ENCODE peak calls at places on chromosome 5, in nine cellular contexts. J is nephron progenitor cell, F is A172, D is neural crest cell, K is hepatic stellate cell, P is NCI-H82, T is left cardiac atrium, N is fibroblast of the conjunctiva, L is GM12878. H is an unnamed sample.

GRCh38 chr5:173308226-173308625 is 20.0 kb downstream of the STC2 start:
- DNase-seq in J (no peak), F (no peak), D (no peak), K (no peak), P (no peak), T (no peak), N (no peak), L (no peak), H (no peak)

GRCh38 chr5:30099634-30100033 is 1093.9 kb upstream of the CDH6 start:
- DNase-seq in J (no peak), F (peak), D (no peak), K (no peak), P (no peak), T (no peak), N (peak), L (no peak), H (no peak)

GRCh38 chr5:56814361-56814962 is 887 bp upstream of the MAP3K1 start:
- DNase-seq in J (peak), F (no peak), D (no peak), K (peak), P (peak), T (peak), N (no peak), L (no peak), H (no peak)

GRCh38 chr5:150077996-150078801 is 8.2 kb downstream of the CSF1R start:
- DNase-seq in J (no peak), F (no peak), D (no peak), K (no peak), P (no peak), T (no peak), N (no peak), L (no peak), H (peak)

GRCh38 chr5:170597109-170597741 is 93.4 kb downstream of the KCNIP1 start:
- DNase-seq in J (no peak), F (peak), D (no peak), K (peak), P (no peak), T (no peak), N (peak), L (no peak), H (no peak)

GRCh38 chr5:125489146-125489545 is 742.7 kb upstream of the ZNF608 start:
- DNase-seq in J (no peak), F (no peak), D (no peak), K (no peak), P (peak), T (no peak), N (no peak), L (no peak), H (no peak)

GRCh38 chr5:134003957-134004625 is 684 bp downstream of the VDAC1 start:
- DNase-seq in J (peak), F (no peak), D (peak), K (peak), P (no peak), T (peak), N (no peak), L (no peak), H (peak)

GRCh38 chr5:168477060-168477459 is 9.2 kb upstream of the RARS1 start:
- DNase-seq in J (no peak), F (peak), D (no peak), K (peak), P (no peak), T (no peak), N (no peak), L (no peak), H (no peak)

GRCh38 chr5:131747180-131748105 is 49.4 kb downstream of the FNIP1 start:
- DNase-seq in J (no peak), F (peak), D (no peak), K (no peak), P (no peak), T (no peak), N (no peak), L (no peak), H (no peak)

GRCh38 chr5:69238760-69239251 is 4.1 kb downstream of the CDK7 start:
- DNase-seq in J (no peak), F (peak), D (no peak), K (peak), P (no peak), T (no peak), N (peak), L (no peak), H (no peak)

GRCh38 chr5:10585120-10585915 is 21.4 kb downstream of the ANKRD33B start:
- DNase-seq in J (no peak), F (no peak), D (no peak), K (no peak), P (no peak), T (no peak), N (no peak), L (no peak), H (peak)

GRCh38 chr5:173907686-173908371 is 19.7 kb downstream of the CPEB4 start:
- DNase-seq in J (no peak), F (no peak), D (no peak), K (no peak), P (no peak), T (no peak), N (no peak), L (no peak), H (no peak)

GRCh38 chr5:27906481-27906880 is 868.1 kb upstream of the CDH9 start:
- DNase-seq in J (no peak), F (no peak), D (no peak), K (no peak), P (no peak), T (no peak), N (no peak), L (no peak), H (no peak)

GRCh38 chr5:149280124-149280523 is 8.5 kb downstream of the AFAP1L1 start:
- DNase-seq in J (no peak), F (no peak), D (no peak), K (no peak), P (no peak), T (no peak), N (no peak), L (no peak), H (no peak)

GRCh38 chr5:28648108-28648507 is 1609.7 kb upstream of the CDH9 start:
- DNase-seq in J (no peak), F (peak), D (no peak), K (no peak), P (peak), T (no peak), N (peak), L (no peak), H (no peak)

GRCh38 chr5:150464554-150465012 is 15.0 kb upstream of the RPS14 start:
- DNase-seq in J (no peak), F (no peak), D (no peak), K (no peak), P (no peak), T (peak), N (no peak), L (no peak), H (no peak)

GRCh38 chr5:102638316-102638715 is 116.8 kb upstream of the PAM start:
- DNase-seq in J (no peak), F (no peak), D (no peak), K (no peak), P (no peak), T (no peak), N (no peak), L (no peak), H (no peak)

GRCh38 chr5:76363385-76364261 is 39.5 kb upstream of the IQGAP2 start:
- DNase-seq in J (no peak), F (no peak), D (no peak), K (no peak), P (peak), T (no peak), N (no peak), L (no peak), H (no peak)

GRCh38 chr5:150514708-150515211 is 6.8 kb downstream of the NDST1 start:
- DNase-seq in J (no peak), F (peak), D (no peak), K (peak), P (no peak), T (no peak), N (no peak), L (no peak), H (no peak)

GRCh38 chr5:149126898-149127297 is 14.4 kb upstream of the ABLIM3 start:
- DNase-seq in J (no peak), F (no peak), D (no peak), K (no peak), P (no peak), T (no peak), N (no peak), L (no peak), H (no peak)

GRCh38 chr5:150532161-150532560 is 24.2 kb downstream of the NDST1 start:
- DNase-seq in J (no peak), F (no peak), D (no peak), K (no peak), P (no peak), T (no peak), N (no peak), L (no peak), H (no peak)

GRCh38 chr5:33272288-33272687 is 168.5 kb upstream of the TARS1 start:
- DNase-seq in J (no peak), F (peak), D (no peak), K (peak), P (no peak), T (no peak), N (peak), L (no peak), H (no peak)

GRCh38 chr5:181181650-181182565 is 23.1 kb downstream of the TRIM7 start:
- DNase-seq in J (peak), F (peak), D (peak), K (no peak), P (no peak), T (peak), N (peak), L (no peak), H (peak)

GRCh38 chr5:56610093-56610698 is 205.2 kb upstream of the MAP3K1 start:
- DNase-seq in J (no peak), F (no peak), D (no peak), K (no peak), P (no peak), T (no peak), N (no peak), L (no peak), H (no peak)

GRCh38 chr5:78509884-78510769 is 138.4 kb downstream of the LHFPL2 start:
- DNase-seq in J (peak), F (no peak), D (peak), K (no peak), P (no peak), T (peak), N (no peak), L (no peak), H (no peak)

GRCh38 chr5:140018096-140018481 is 25.0 kb downstream of the NRG2 start:
- DNase-seq in J (no peak), F (no peak), D (no peak), K (no peak), P (no peak), T (no peak), N (no peak), L (no peak), H (no peak)

GRCh38 chr5:149883550-149883949 is 61.0 kb downstream of the PDE6A start:
- DNase-seq in J (no peak), F (no peak), D (no peak), K (no peak), P (no peak), T (no peak), N (no peak), L (no peak), H (no peak)

GRCh38 chr5:113022661-113023060 is 46.1 kb downstream of the DCP2 start:
- DNase-seq in J (no peak), F (peak), D (no peak), K (no peak), P (no peak), T (no peak), N (no peak), L (peak), H (no peak)

GRCh38 chr5:124365491-124365890 is 380.9 kb downstream of the ZNF608 start:
- DNase-seq in J (peak), F (no peak), D (no peak), K (no peak), P (peak), T (no peak), N (no peak), L (no peak), H (peak)

GRCh38 chr5:167296056-167296455 is 995.4 kb upstream of the WWC1 start:
- DNase-seq in J (no peak), F (peak), D (no peak), K (no peak), P (no peak), T (no peak), N (no peak), L (no peak), H (no peak)

GRCh38 chr5:71957431-71957934 is 149.8 kb upstream of the MAP1B start:
- DNase-seq in J (no peak), F (no peak), D (no peak), K (no peak), P (no peak), T (no peak), N (no peak), L (no peak), H (no peak)

GRCh38 chr5:514673-515072 is 9.6 kb downstream of the SLC9A3 start:
- DNase-seq in J (no peak), F (no peak), D (no peak), K (no peak), P (no peak), T (no peak), N (no peak), L (no peak), H (no peak)

GRCh38 chr5:132470596-132470995 is 20.0 kb downstream of the IRF1 start:
- DNase-seq in J (no peak), F (no peak), D (no peak), K (no peak), P (no peak), T (no peak), N (no peak), L (no peak), H (no peak)

GRCh38 chr5:41871866-41872265 is 1.6 kb upstream of the OXCT1 start:
- DNase-seq in J (no peak), F (peak), D (no peak), K (peak), P (no peak), T (peak), N (peak), L (no peak), H (no peak)

GRCh38 chr5:120457839-120458507 is 6.1 kb upstream of the PRR16 start:
- DNase-seq in J (peak), F (peak), D (peak), K (peak), P (peak), T (peak), N (no peak), L (peak), H (peak)

GRCh38 chr5:116669261-116670049 is 94.8 kb upstream of the SEMA6A start:
- DNase-seq in J (no peak), F (no peak), D (no peak), K (no peak), P (no peak), T (no peak), N (no peak), L (no peak), H (no peak)